ENCODE peak calls at places on chromosome 18, in eight cellular contexts. X, N, M, L, H, P, O and C are unnamed samples.

GRCh38 chr18:41771971-41772370 is 183.1 kb upstream of the PIK3C3 start:
- DNase-seq in X (no peak), N (no peak), M (no peak), L (no peak), H (no peak), P (no peak), O (no peak), C (no peak)

GRCh38 chr18:76354348-76354747 is 140.7 kb downstream of the ZNF516 start:
- DNase-seq in X (no peak), N (no peak), M (no peak), L (no peak), H (no peak), P (no peak), O (no peak), C (peak; percentile 60)

GRCh38 chr18:62897153-62897552 is 181.8 kb downstream of the PHLPP1 start:
- DNase-seq in X (no peak), N (no peak), M (no peak), L (no peak), H (no peak), P (no peak), O (no peak), C (no peak)

GRCh38 chr18:12377556-12378553 is 828 bp upstream of the AFG3L2 start:
- DNase-seq in X (no peak), N (no peak), M (no peak), L (no peak), H (no peak), P (no peak), O (no peak), C (no peak)

GRCh38 chr18:42113529-42114191 is 158.6 kb downstream of the PIK3C3 start:
- DNase-seq in X (no peak), N (no peak), M (peak; percentile 64), L (no peak), H (no peak), P (no peak), O (no peak), C (no peak)

GRCh38 chr18:26656401-26656943 is 108.1 kb upstream of the KCTD1 start:
- DNase-seq in X (no peak), N (no peak), M (no peak), L (no peak), H (no peak), P (no peak), O (no peak), C (no peak)

GRCh38 chr18:10271481-10271880 is 183.0 kb upstream of the APCDD1 start:
- DNase-seq in X (no peak), N (no peak), M (no peak), L (no peak), H (no peak), P (no peak), O (no peak), C (no peak)

GRCh38 chr18:10352671-10353070 is 101.8 kb upstream of the APCDD1 start:
- DNase-seq in X (no peak), N (no peak), M (no peak), L (no peak), H (no peak), P (no peak), O (no peak), C (no peak)

GRCh38 chr18:24741961-24742738 is 281.7 kb downstream of the HRH4 start:
- DNase-seq in X (no peak), N (no peak), M (no peak), L (no peak), H (no peak), P (no peak), O (no peak), C (no peak)

GRCh38 chr18:9366126-9366714 is 31.6 kb downstream of the TWSG1 start:
- DNase-seq in X (no peak), N (peak; percentile 35), M (no peak), L (peak; percentile 55), H (no peak), P (peak; percentile 59), O (no peak), C (no peak)

GRCh38 chr18:73893879-73894278 is 253.8 kb downstream of the FBXO15 start:
- DNase-seq in X (no peak), N (no peak), M (no peak), L (no peak), H (no peak), P (no peak), O (no peak), C (no peak)

GRCh38 chr18:58993260-58993659 is 128.6 kb downstream of the ZNF532 start:
- DNase-seq in X (no peak), N (peak; percentile 83), M (no peak), L (no peak), H (no peak), P (no peak), O (no peak), C (no peak)

GRCh38 chr18:5662586-5663090 is 118.8 kb upstream of the EPB41L3 start:
- DNase-seq in X (no peak), N (no peak), M (no peak), L (no peak), H (no peak), P (no peak), O (no peak), C (no peak)

GRCh38 chr18:61334491-61334850 is 1.2 kb downstream of the CDH20 start:
- DNase-seq in X (no peak), N (no peak), M (no peak), L (no peak), H (no peak), P (no peak), O (no peak), C (no peak)

GRCh38 chr18:61334951-61335736 is 1.9 kb downstream of the CDH20 start:
- DNase-seq in X (no peak), N (no peak), M (no peak), L (no peak), H (no peak), P (no peak), O (no peak), C (no peak)

GRCh38 chr18:61335737-61336555 is 2.7 kb downstream of the CDH20 start:
- DNase-seq in X (no peak), N (no peak), M (no peak), L (no peak), H (no peak), P (no peak), O (no peak), C (no peak)

GRCh38 chr18:61333271-61333745 is at the start of gene CDH20:
- DNase-seq in X (no peak), N (no peak), M (no peak), L (no peak), H (no peak), P (no peak), O (peak; percentile 74), C (no peak)

GRCh38 chr18:61333746-61334490 is 688 bp downstream of the CDH20 start:
- DNase-seq in X (no peak), N (no peak), M (no peak), L (no peak), H (no peak), P (no peak), O (peak; percentile 77), C (no peak)
- H3K4me3 ChIP-seq in X (no peak overlapping the region), N (no peak overlapping the region), M (no peak overlapping the region), L (peak overlapping the region; percentile 42), H (peak overlapping the region; percentile 31), P (peak overlapping the region; percentile 61), O (peak overlapping the region; percentile 16), C (no peak overlapping the region)

DNA sequence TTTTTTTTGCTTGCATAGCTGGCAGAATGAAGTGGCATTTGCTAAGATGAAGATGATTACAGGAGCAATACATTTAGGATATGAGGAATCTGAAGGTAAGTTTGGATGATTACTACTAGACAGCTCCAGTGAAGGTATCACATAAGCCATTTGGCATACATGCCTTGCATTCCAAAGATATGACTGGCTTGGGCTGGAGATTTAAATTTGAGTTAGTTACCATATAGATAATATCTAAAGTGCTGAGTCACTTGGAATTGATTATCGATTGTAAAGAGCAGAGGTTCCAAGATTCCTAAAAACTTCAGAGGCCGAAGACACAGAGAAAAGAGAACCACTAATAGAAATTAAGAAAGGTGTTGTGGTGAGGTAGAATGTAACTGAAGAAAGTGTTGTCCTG is 1026.4 kb downstream of the DSC3 start:
- DNase-seq in X (no peak), N (no peak), M (no peak), L (no peak), H (no peak), P (no peak), O (no peak), C (no peak)
- TF ChIP-seq EP300 in X (no peak), N (no peak), M (no peak), L (no peak), H (no peak), P (no peak), O (no peak), C (no peak)

DNA sequence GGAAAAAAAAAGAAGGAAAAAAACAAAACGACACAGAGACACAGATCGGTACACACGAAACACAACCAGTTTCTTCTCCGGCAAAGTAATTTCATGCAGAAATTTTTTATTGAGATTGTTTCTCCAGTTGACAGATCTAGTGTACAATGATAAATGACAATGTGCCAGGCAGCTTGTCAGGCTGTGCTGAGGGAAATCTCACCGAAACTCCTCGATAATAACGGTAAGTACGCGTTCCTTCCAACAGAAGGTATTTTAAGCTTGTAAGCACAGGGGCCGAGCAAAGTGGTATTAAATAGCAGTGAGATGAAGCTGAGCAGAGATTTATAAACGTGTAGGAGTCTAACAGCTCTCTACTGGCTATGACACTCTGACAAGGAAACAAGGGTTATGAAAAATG is 615.5 kb upstream of the SALL3 start:
- DNase-seq in X (no peak), N (no peak), M (no peak), L (no peak), H (no peak), P (no peak), O (no peak), C (no peak)
- TF ChIP-seq POLR2A in X (no peak), N (no peak), M (no peak), L (no peak), H (no peak), P (no peak), O (no peak), C (no peak)

DNA sequence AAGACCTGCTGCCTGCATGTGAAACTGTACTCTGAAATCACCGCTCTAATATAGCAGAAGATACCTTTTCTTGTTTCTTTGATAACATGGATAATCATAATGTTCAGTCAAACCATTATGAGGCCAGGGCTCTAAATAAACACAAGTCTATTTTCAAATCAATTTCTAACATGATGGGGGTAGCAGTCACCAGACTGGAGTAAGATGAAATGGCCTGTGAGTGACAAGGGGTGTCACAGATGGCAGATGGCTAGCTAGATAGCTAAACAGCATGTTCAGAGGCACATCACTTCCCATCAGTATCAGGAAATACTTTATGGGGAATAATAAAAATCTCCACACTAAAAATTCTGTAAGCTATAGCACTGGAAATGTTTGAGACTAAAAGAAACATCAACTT is 14.0 kb downstream of the MBD2 start:
- DNase-seq in X (no peak), N (no peak), M (no peak), L (no peak), H (no peak), P (no peak), O (no peak), C (no peak)
- H3K4me3 ChIP-seq in X (no peak overlapping the region), N (no peak overlapping the region), M (no peak overlapping the region), L (no peak overlapping the region), H (no peak overlapping the region), P (no peak overlapping the region), O (no peak overlapping the region), C (no peak overlapping the region)